ENCODE peak calls at places on chromosomes 13 and 19, in nine cellular contexts. O, U, N, H, K, D, L, B and V are unnamed samples.
A peak's percentile ranks its signal among the peaks of the same experiment; 100 is the strongest.

GRCh38 chr19:16111909-16112752 is 442 bp downstream of the RAB8A start:
- DNase-seq in O (no peak), U (no peak), N (no peak), K (no peak), L (no peak), H (no peak), D (no peak), B (no peak), V (no peak)

GRCh38 chr19:45630463-45630862 is 8.7 kb downstream of the EML2 start:
- DNase-seq in H (no peak), B (no peak), D (peak; percentile 88), O (no peak), L (no peak), U (no peak), K (peak; percentile 46), N (no peak), V (no peak)

GRCh38 chr19:8593931-8594330 is 16.6 kb downstream of the ADAMTS10 start:
- DNase-seq in B (no peak), U (no peak), L (no peak), K (no peak), N (no peak), H (no peak), O (no peak), D (no peak), V (no peak)

GRCh38 chr13:33264620-33264978 is 21.0 kb downstream of the STARD13 start:
- DNase-seq in O (no peak), K (no peak), U (no peak), L (no peak), D (no peak), H (no peak), N (no peak), B (no peak), V (no peak)

GRCh38 chr13:31588923-31589322 is 150.4 kb upstream of the RXFP2 start:
- DNase-seq in N (no peak), L (no peak), D (no peak), O (no peak), K (no peak), U (no peak), H (no peak), B (no peak), V (no peak)

GRCh38 chr13:73835138-73835721 is 299.0 kb downstream of the KLF12 start:
- DNase-seq in H (peak; percentile 72), O (no peak), N (no peak), B (no peak), K (peak; percentile 20), D (peak; percentile 42), U (peak; percentile 38), L (no peak), V (no peak)

GRCh38 chr13:102310691-102311432 is 91.0 kb downstream of the FGF14 start:
- DNase-seq in O (no peak), K (no peak), L (peak; percentile 9), D (no peak), N (no peak), H (no peak), U (no peak), B (no peak), V (no peak)

GRCh38 chr13:54029226-54029625 is 1000.6 kb downstream of the OLFM4 start:
- DNase-seq in N (no peak), B (no peak), O (no peak), H (no peak), D (no peak), K (no peak), U (no peak), L (no peak), V (peak; percentile 41)

GRCh38 chr13:111597041-111598017 is 276.9 kb downstream of the TEX29 start:
- DNase-seq in K (no peak), H (peak; percentile 65), O (no peak), B (no peak), N (no peak), U (peak; percentile 57), D (no peak), L (no peak), V (no peak)

GRCh38 chr19:33493401-33494275 is 28.0 kb downstream of the PEPD start:
- DNase-seq in B (no peak), N (no peak), D (no peak), L (no peak), H (no peak), U (no peak), O (no peak), K (no peak), V (no peak)

GRCh38 chr19:10727599-10728250 is 9.8 kb downstream of the DNM2 start:
- DNase-seq in D (no peak), K (no peak), B (no peak), U (peak; percentile 88), O (no peak), N (no peak), H (no peak), L (no peak), V (no peak)

GRCh38 chr13:26051231-26052135 is at the start of gene SHISA2:
- DNase-seq in N (peak; percentile 83), U (peak; percentile 57), O (peak; percentile 44), B (peak; percentile 16), H (peak; percentile 34), D (no peak), K (no peak), L (peak; percentile 27), V (no peak)

GRCh38 chr13:74683411-74683810 is 549.2 kb upstream of the KLF12 start:
- DNase-seq in B (peak; percentile 8), D (no peak), L (no peak), K (no peak), N (no peak), H (no peak), U (no peak), O (no peak), V (no peak)

GRCh38 chr19:54137913-54138776 is 583 bp downstream of the CNOT3 start:
- DNase-seq in K (peak; percentile 67), L (no peak), U (peak; percentile 27), O (peak; percentile 65), H (no peak), B (no peak), N (peak; percentile 67), D (no peak), V (peak; percentile 63)

GRCh38 chr19:11848594-11849263 is at the start of gene ZNF439:
- DNase-seq in U (peak; percentile 93), B (peak; percentile 92), L (peak; percentile 92), K (peak; percentile 73), O (peak; percentile 93), H (peak; percentile 2), D (no peak), N (peak; percentile 90), V (peak; percentile 95)

GRCh38 chr13:62643007-62643483 is 1227.4 kb upstream of the PCDH20 start:
- DNase-seq in K (no peak), H (no peak), N (no peak), B (no peak), L (no peak), U (no peak), O (no peak), D (peak; percentile 98), V (no peak)

GRCh38 chr13:33213024-33213795 is 72.3 kb downstream of the STARD13 start:
- DNase-seq in D (no peak), N (no peak), B (peak; percentile 84), L (no peak), H (no peak), U (no peak), O (no peak), K (no peak), V (peak; percentile 54)

GRCh38 chr19:38224014-38224862 is at the start of gene DPF1:
- DNase-seq in O (peak; percentile 68), B (no peak), D (peak; percentile 60), L (no peak), K (peak; percentile 100), H (peak; percentile 82), N (peak; percentile 84), U (peak; percentile 80), V (no peak)

GRCh38 chr19:5624154-5624663 is 1.3 kb downstream of the SAFB start:
- DNase-seq in U (no peak), B (peak; percentile 46), D (no peak), N (no peak), K (no peak), H (no peak), O (peak; percentile 29), L (peak; percentile 20), V (no peak)

GRCh38 chr19:11496391-11497163 is 9.1 kb downstream of the ZNF653 start:
- DNase-seq in B (peak; percentile 21), U (peak; percentile 33), L (no peak), K (peak; percentile 90), N (peak; percentile 84), H (peak; percentile 37), D (peak; percentile 88), O (peak; percentile 72), V (peak; percentile 64)

GRCh38 chr13:38417241-38417640 is 67.6 kb downstream of the UFM1 start:
- DNase-seq in D (no peak), N (no peak), O (no peak), B (no peak), L (no peak), K (no peak), H (no peak), U (no peak), V (no peak)

GRCh38 chr19:46746281-46746965 is at the start of gene STRN4:
- DNase-seq in K (peak; percentile 61), N (peak; percentile 80), H (peak; percentile 38), B (no peak), O (peak; percentile 64), D (no peak), U (peak; percentile 70), L (peak; percentile 61), V (no peak)

GRCh38 chr13:98845726-98846125 is 93.3 kb upstream of the SLC15A1 start:
- DNase-seq in N (no peak), D (no peak), K (no peak), L (no peak), H (no peak), B (no peak), U (no peak), O (no peak), V (no peak)

GRCh38 chr13:40483601-40484000 is 182.8 kb downstream of the FOXO1 start:
- DNase-seq in L (peak; percentile 51), K (no peak), U (no peak), B (no peak), D (no peak), O (no peak), H (no peak), N (no peak), V (no peak)

GRCh38 chr13:98575876-98576214 is 1.1 kb downstream of the STK24 start:
- DNase-seq in D (peak; percentile 11), U (no peak), B (no peak), O (no peak), K (no peak), N (no peak), H (no peak), L (no peak), V (no peak)

GRCh38 chr19:38658462-38659306 is 11.2 kb downstream of the ACTN4 start:
- DNase-seq in K (no peak), H (no peak), L (peak; percentile 66), O (no peak), U (peak; percentile 78), N (no peak), B (peak; percentile 91), D (peak; percentile 99), V (peak; percentile 80)

GRCh38 chr13:32783067-32783466 is 196.8 kb downstream of the PDS5B start:
- DNase-seq in L (no peak), N (no peak), B (no peak), D (peak; percentile 15), K (no peak), U (no peak), O (peak; percentile 37), H (no peak), V (no peak)

GRCh38 chr13:46172531-46172991 is 9.4 kb downstream of the LCP1 start:
- DNase-seq in N (no peak), H (no peak), B (no peak), D (peak; percentile 20), U (no peak), K (no peak), L (no peak), O (peak; percentile 90), V (no peak)

GRCh38 chr13:71149498-71150363 is 717.3 kb downstream of the DACH1 start:
- DNase-seq in K (no peak), O (no peak), B (peak; percentile 22), H (no peak), U (peak; percentile 91), N (no peak), D (no peak), L (no peak), V (no peak)

GRCh38 chr19:45632468-45633196 is 6.6 kb downstream of the EML2 start:
- DNase-seq in K (peak; percentile 79), O (peak; percentile 38), L (peak; percentile 77), D (peak; percentile 81), H (peak; percentile 44), U (no peak), B (peak; percentile 90), N (peak; percentile 80), V (peak; percentile 90)

GRCh38 chr19:29966594-29967249 is 24.7 kb downstream of the URI1 start:
- DNase-seq in U (no peak), L (no peak), D (peak; percentile 8), O (no peak), B (no peak), H (no peak), N (no peak), K (no peak), V (no peak)